ENCODE peak calls at places on chromosomes 16 and 17, in ten cellular contexts. E, R, N, U, W, J, M, T, P and O are unnamed samples.
A peak's percentile ranks its signal among the peaks of the same experiment; 100 is the strongest.

GRCh38 chr17:81601525-81602120 is 35.3 kb downstream of the NPLOC4 start:
- DNase-seq in N (no peak), M (peak; percentile 82), J (no peak), E (peak; percentile 86), U (no peak), R (peak; percentile 31), W (peak; percentile 3), P (no peak), T (no peak), O (peak; percentile 37)

GRCh38 chr16:56684926-56685590 is 2.8 kb downstream of the MT1X start:
- DNase-seq in W (no peak), P (no peak), R (no peak), E (no peak), T (no peak), N (no peak), J (no peak), U (no peak), M (no peak), O (peak; percentile 64)

GRCh38 chr17:59505610-59506276 is 59.7 kb upstream of the DHX40 start:
- DNase-seq in E (no peak), T (no peak), R (no peak), J (no peak), U (no peak), N (no peak), W (no peak), P (no peak), M (no peak), O (no peak)

GRCh38 chr16:81238296-81239011 is at the start of gene BCO1:
- DNase-seq in N (no peak), P (no peak), M (peak; percentile 64), W (no peak), E (peak; percentile 57), J (no peak), U (peak; percentile 24), R (peak; percentile 31), T (no peak), O (peak; percentile 8)

GRCh38 chr16:89431158-89431584 is 59.2 kb downstream of the ANKRD11 start:
- DNase-seq in M (peak; percentile 89), U (no peak), N (no peak), T (no peak), R (peak; percentile 72), E (no peak), W (no peak), P (no peak), J (no peak), O (peak; percentile 85)

GRCh38 chr16:82236875-82237274 is 66.9 kb upstream of the MPHOSPH6 start:
- DNase-seq in P (no peak), W (no peak), T (no peak), U (no peak), J (no peak), N (no peak), E (no peak), R (no peak), M (no peak), O (no peak)

GRCh38 chr16:65908568-65908967 is 457.9 kb upstream of the CDH5 start:
- DNase-seq in U (no peak), R (no peak), P (no peak), E (no peak), J (no peak), W (no peak), N (no peak), M (no peak), T (no peak), O (no peak)

GRCh38 chr16:14300631-14301149 is 229.6 kb downstream of the MRTFB start:
- DNase-seq in U (peak; percentile 75), N (peak; percentile 56), E (peak; percentile 89), T (peak; percentile 79), W (no peak), P (peak; percentile 63), M (peak; percentile 88), J (peak; percentile 66), R (peak; percentile 69), O (peak; percentile 81)

GRCh38 chr17:67549787-67550186 is 167.9 kb upstream of the NOL11 start:
- DNase-seq in T (no peak), N (no peak), J (peak; percentile 29), W (no peak), P (no peak), R (no peak), E (no peak), U (no peak), M (no peak), O (no peak)

GRCh38 chr17:67993998-67994361 is 2.3 kb downstream of the C17orf58 start:
- DNase-seq in R (no peak), T (no peak), U (no peak), J (no peak), E (peak; percentile 21), W (no peak), N (no peak), P (no peak), M (peak; percentile 31), O (no peak)

GRCh38 chr16:27377666-27378485 is 24.1 kb upstream of the IL21R start:
- DNase-seq in N (no peak), R (no peak), P (no peak), T (no peak), J (no peak), W (no peak), U (no peak), M (no peak), E (no peak), O (no peak)

GRCh38 chr16:5490499-5490898 is 392.9 kb upstream of the EEF2KMT start:
- DNase-seq in P (no peak), W (no peak), T (peak; percentile 69), N (no peak), R (peak; percentile 69), J (no peak), M (no peak), U (no peak), E (no peak), O (peak; percentile 58)

GRCh38 chr16:80519189-80519588 is 21.6 kb upstream of the DYNLRB2 start:
- DNase-seq in U (no peak), M (no peak), N (no peak), J (no peak), W (no peak), P (no peak), R (no peak), T (no peak), E (no peak), O (no peak)

GRCh38 chr17:68646626-68647526 is 45.7 kb upstream of the FAM20A start:
- DNase-seq in T (no peak), N (no peak), E (peak; percentile 37), W (no peak), M (peak; percentile 19), R (no peak), J (no peak), P (no peak), U (no peak), O (no peak)

GRCh38 chr17:57881143-57881542 is 31.3 kb upstream of the MRPS23 start:
- DNase-seq in M (peak; percentile 85), T (no peak), W (no peak), R (no peak), J (no peak), P (no peak), U (peak; percentile 28), E (peak; percentile 79), N (peak; percentile 10), O (no peak)
- H3K4me1 ChIP-seq in M (peaks cover 38% of the 10 kb centered on the region), T (peaks cover 10% of the 10 kb centered on the region), W (no peaks in the 10 kb centered on the region), R (peaks cover 22% of the 10 kb centered on the region), J (peaks cover 26% of the 10 kb centered on the region), P (peaks cover 60% of the 10 kb centered on the region), U (peaks cover 14% of the 10 kb centered on the region), E (peaks cover 12% of the 10 kb centered on the region), N (peaks cover 62% of the 10 kb centered on the region), O (peaks cover 15% of the 10 kb centered on the region)

GRCh38 chr16:78094998-78095397 is 4.5 kb upstream of the WWOX start:
- DNase-seq in T (no peak), W (no peak), N (no peak), U (no peak), E (no peak), R (no peak), M (no peak), J (no peak), P (no peak), O (no peak)

GRCh38 chr16:78092755-78093154 is 6.7 kb upstream of the WWOX start:
- DNase-seq in M (no peak), P (no peak), R (no peak), W (no peak), U (no peak), J (no peak), E (no peak), T (no peak), N (no peak), O (no peak)

GRCh38 chr16:78091419-78091818 is 8.0 kb upstream of the WWOX start:
- DNase-seq in N (no peak), U (no peak), M (no peak), R (no peak), T (no peak), E (no peak), J (no peak), P (no peak), W (no peak), O (no peak)

GRCh38 chr16:78096386-78096785 is 3.1 kb upstream of the WWOX start:
- DNase-seq in M (no peak), T (no peak), U (no peak), J (no peak), R (no peak), P (no peak), W (no peak), N (no peak), E (no peak), O (no peak)

GRCh38 chr16:78094166-78094565 is 5.3 kb upstream of the WWOX start:
- DNase-seq in W (no peak), T (no peak), M (peak; percentile 8), P (no peak), J (no peak), R (no peak), U (no peak), N (no peak), E (no peak), O (no peak)
- H3K27ac ChIP-seq in W (no peak overlapping the region), T (no peak overlapping the region), M (no peak overlapping the region), P (no peak overlapping the region), J (no peak overlapping the region), R (no peak overlapping the region), U (no peak overlapping the region), N (no peak overlapping the region), E (no peak overlapping the region), O (no peak overlapping the region)

DNA sequence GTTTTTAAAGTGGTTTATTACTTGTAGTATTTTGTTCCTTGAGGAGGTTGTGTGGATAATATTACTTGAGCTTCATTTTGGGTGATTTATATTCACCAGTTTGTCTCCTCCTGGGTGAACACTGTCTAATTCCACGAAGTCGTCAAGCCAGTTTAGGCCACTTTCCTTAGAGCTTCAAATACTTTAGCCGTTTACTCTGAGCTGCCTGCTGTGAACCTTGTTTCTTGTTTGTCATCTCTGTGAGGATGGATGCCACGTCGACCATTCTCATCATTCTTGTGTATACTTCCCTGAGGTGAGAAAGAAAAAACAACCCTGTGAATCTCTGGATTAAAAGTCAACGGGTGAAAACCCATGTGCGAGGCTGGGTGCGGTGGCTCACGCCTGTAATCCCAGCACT is 9.0 kb downstream of the KRT24 start:
- DNase-seq in W (no peak), T (no peak), U (no peak), E (no peak), P (no peak), J (no peak), N (no peak), R (no peak), M (no peak), O (no peak)
- TF ChIP-seq CTCF in W (no peak), T (no peak), U (no peak), E (no peak), P (no peak), J (no peak), N (no peak), R (no peak), M (no peak), O (no peak)

DNA sequence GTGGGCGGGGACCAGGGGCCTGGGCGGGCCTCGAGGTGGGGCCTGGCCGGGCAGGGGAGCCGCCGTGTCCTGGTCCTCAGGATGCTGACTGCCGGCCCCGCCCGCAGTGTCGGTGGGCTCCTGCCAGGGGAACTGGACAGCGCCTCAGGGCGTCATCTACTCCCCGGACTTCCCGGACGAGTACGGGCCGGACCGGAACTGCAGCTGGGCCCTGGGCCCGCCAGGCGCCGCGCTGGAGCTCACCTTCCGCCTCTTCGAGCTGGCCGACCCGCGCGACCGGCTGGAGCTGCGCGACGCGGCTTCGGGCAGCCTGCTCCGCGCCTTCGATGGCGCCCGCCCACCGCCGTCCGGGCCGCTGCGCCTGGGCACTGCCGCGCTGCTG is 2.4 kb upstream of the PAQR4 start:
- DNase-seq in E (peak; percentile 16), M (no peak), P (no peak), R (peak; percentile 37), J (no peak), N (no peak), W (no peak), T (peak; percentile 79), U (no peak), O (peak; percentile 34)
- H3K4me1 ChIP-seq in E (peaks cover 3% of the 10 kb centered on the region), M (peaks cover 2% of the 10 kb centered on the region), P (peaks cover 80% of the 10 kb centered on the region), R (peaks cover 57% of the 10 kb centered on the region), J (peaks cover 31% of the 10 kb centered on the region), N (peaks cover 70% of the 10 kb centered on the region), W (peaks cover 70% of the 10 kb centered on the region), T (peaks cover 45% of the 10 kb centered on the region), U (peaks cover 13% of the 10 kb centered on the region), O (peaks cover 43% of the 10 kb centered on the region)